ENCODE peak calls at places on chromosomes 4 and X, in four cellular contexts. One of them, this sample, is unnamed.

GRCh38 chr4:6290769-6291547 is 21.3 kb downstream of the WFS1 start:
- DNase-seq in lung: no peak
- DNase-seq in GM23338: peak; percentile 32
- DNase-seq in sigmoid colon: peak; percentile 57
- DNase-seq in this sample: no peak

GRCh38 chrX:19677121-19677520 is 161.8 kb upstream of the MAP3K15 start:
- DNase-seq in lung: no peak
- DNase-seq in GM23338: no peak
- DNase-seq in sigmoid colon: no peak
- DNase-seq in this sample: no peak

GRCh38 chr4:180926277-180926676 is 1316.9 kb upstream of the TENM3 start:
- DNase-seq in lung: no peak
- DNase-seq in sigmoid colon: no peak
- DNase-seq in GM23338: peak; percentile 15
- DNase-seq in this sample: no peak

GRCh38 chr4:38366451-38366850 is 297.5 kb upstream of the KLF3 start:
- DNase-seq in sigmoid colon: no peak
- DNase-seq in GM23338: no peak
- DNase-seq in lung: no peak
- DNase-seq in this sample: no peak

GRCh38 chr4:148108776-148109175 is 333.4 kb downstream of the NR3C2 start:
- DNase-seq in GM23338: no peak
- DNase-seq in sigmoid colon: no peak
- DNase-seq in lung: no peak
- DNase-seq in this sample: no peak

GRCh38 chr4:6257243-6258025 is 12.2 kb upstream of the WFS1 start:
- DNase-seq in lung: no peak
- DNase-seq in GM23338: peak; percentile 40
- DNase-seq in sigmoid colon: no peak
- DNase-seq in this sample: no peak

GRCh38 chrX:56499372-56499771 is 64.1 kb upstream of the UBQLN2 start:
- DNase-seq in GM23338: no peak
- DNase-seq in sigmoid colon: no peak
- DNase-seq in lung: no peak
- DNase-seq in this sample: no peak

GRCh38 chr4:74228691-74229640 is 71.0 kb downstream of the MTHFD2L start:
- DNase-seq in GM23338: peak; percentile 93
- DNase-seq in sigmoid colon: peak; percentile 71
- DNase-seq in lung: peak; percentile 71
- DNase-seq in this sample: peak; percentile 36

GRCh38 chr4:169030575-169030982 is 20.5 kb upstream of the CBR4 start:
- DNase-seq in GM23338: no peak
- DNase-seq in sigmoid colon: no peak
- DNase-seq in lung: no peak
- DNase-seq in this sample: no peak

GRCh38 chr4:155657169-155657568 is 9.5 kb upstream of the GUCY1A1 start:
- DNase-seq in sigmoid colon: no peak
- DNase-seq in lung: no peak
- DNase-seq in GM23338: no peak
- DNase-seq in this sample: no peak

GRCh38 chr4:183436417-183436816 is 8.0 kb upstream of the CDKN2AIP start:
- DNase-seq in sigmoid colon: no peak
- DNase-seq in lung: peak; percentile 21
- DNase-seq in GM23338: peak; percentile 38
- DNase-seq in this sample: no peak

GRCh38 chr4:22778547-22779163 is 85.9 kb downstream of the GBA3 start:
- DNase-seq in lung: no peak
- DNase-seq in GM23338: peak; percentile 6
- DNase-seq in sigmoid colon: no peak
- DNase-seq in this sample: no peak

GRCh38 chr4:76473186-76473585 is 38.2 kb downstream of the SHROOM3 start:
- DNase-seq in sigmoid colon: no peak
- DNase-seq in GM23338: no peak
- DNase-seq in lung: no peak
- DNase-seq in this sample: no peak

GRCh38 chrX:103157511-103158316 is 57.2 kb upstream of the BEX4 start:
- DNase-seq in lung: no peak
- DNase-seq in sigmoid colon: no peak
- DNase-seq in GM23338: peak; percentile 38
- DNase-seq in this sample: no peak

GRCh38 chrX:19805054-19805690 is 82.2 kb downstream of the SH3KBP1 start:
- DNase-seq in lung: no peak
- DNase-seq in sigmoid colon: no peak
- DNase-seq in GM23338: no peak
- DNase-seq in this sample: no peak

GRCh38 chr4:152102184-152103000 is 341.6 kb upstream of the GATB start:
- DNase-seq in sigmoid colon: no peak
- DNase-seq in lung: no peak
- DNase-seq in GM23338: no peak
- DNase-seq in this sample: no peak

GRCh38 chr4:147732516-147733193 is 767 bp downstream of the ARHGAP10 start:
- DNase-seq in GM23338: peak; percentile 85
- DNase-seq in lung: peak; percentile 52
- DNase-seq in sigmoid colon: peak; percentile 72
- DNase-seq in this sample: no peak

GRCh38 chr4:88619973-88620372 is 27.7 kb downstream of the HERC3 start:
- DNase-seq in GM23338: no peak
- DNase-seq in lung: no peak
- DNase-seq in sigmoid colon: no peak
- DNase-seq in this sample: no peak

GRCh38 chr4:186037692-186038658 is 31.0 kb upstream of the TLR3 start:
- DNase-seq in lung: peak; percentile 42
- DNase-seq in GM23338: peak; percentile 83
- DNase-seq in sigmoid colon: peak; percentile 82
- DNase-seq in this sample: no peak

GRCh38 chr4:66572949-66573348 is 902.7 kb upstream of the EPHA5 start:
- DNase-seq in sigmoid colon: no peak
- DNase-seq in lung: no peak
- DNase-seq in GM23338: no peak
- DNase-seq in this sample: no peak

GRCh38 chr4:65943076-65943475 is 272.8 kb upstream of the EPHA5 start:
- DNase-seq in sigmoid colon: no peak
- DNase-seq in GM23338: peak; percentile 89
- DNase-seq in lung: no peak
- DNase-seq in this sample: no peak

GRCh38 chrX:135411893-135412292 is 9.9 kb upstream of the SMIM10L2A start:
- DNase-seq in sigmoid colon: no peak
- DNase-seq in GM23338: peak; percentile 29
- DNase-seq in lung: no peak
- DNase-seq in this sample: no peak

GRCh38 chr4:150368667-150369066 is 213.3 kb upstream of the MAB21L2 start:
- DNase-seq in GM23338: no peak
- DNase-seq in lung: no peak
- DNase-seq in sigmoid colon: no peak
- DNase-seq in this sample: no peak

GRCh38 chr4:72186714-72187113 is 154.9 kb downstream of the NPFFR2 start:
- DNase-seq in sigmoid colon: no peak
- DNase-seq in GM23338: no peak
- DNase-seq in lung: no peak
- DNase-seq in this sample: no peak

GRCh38 chr4:158410272-158410671 is 111.4 kb upstream of the RXFP1 start:
- DNase-seq in sigmoid colon: no peak
- DNase-seq in lung: no peak
- DNase-seq in GM23338: peak; percentile 21
- DNase-seq in this sample: no peak

GRCh38 chr4:23001478-23001877 is 308.7 kb downstream of the GBA3 start:
- DNase-seq in lung: no peak
- DNase-seq in GM23338: no peak
- DNase-seq in sigmoid colon: no peak
- DNase-seq in this sample: no peak

GRCh38 chr4:16764622-16765021 is 133.8 kb downstream of the LDB2 start:
- DNase-seq in GM23338: peak; percentile 87
- DNase-seq in lung: no peak
- DNase-seq in sigmoid colon: no peak
- DNase-seq in this sample: no peak

GRCh38 chr4:73777612-73778011 is 37.2 kb downstream of the CXCL8 start:
- DNase-seq in GM23338: no peak
- DNase-seq in lung: no peak
- DNase-seq in sigmoid colon: no peak
- DNase-seq in this sample: no peak

GRCh38 chr4:117422272-117422671 is 336.9 kb upstream of the TRAM1L1 start:
- DNase-seq in sigmoid colon: no peak
- DNase-seq in GM23338: no peak
- DNase-seq in lung: no peak
- DNase-seq in this sample: no peak

GRCh38 chr4:84995386-84995785 is 28.9 kb upstream of the WDFY3 start:
- DNase-seq in sigmoid colon: no peak
- DNase-seq in GM23338: no peak
- DNase-seq in lung: no peak
- DNase-seq in this sample: no peak

DNA sequence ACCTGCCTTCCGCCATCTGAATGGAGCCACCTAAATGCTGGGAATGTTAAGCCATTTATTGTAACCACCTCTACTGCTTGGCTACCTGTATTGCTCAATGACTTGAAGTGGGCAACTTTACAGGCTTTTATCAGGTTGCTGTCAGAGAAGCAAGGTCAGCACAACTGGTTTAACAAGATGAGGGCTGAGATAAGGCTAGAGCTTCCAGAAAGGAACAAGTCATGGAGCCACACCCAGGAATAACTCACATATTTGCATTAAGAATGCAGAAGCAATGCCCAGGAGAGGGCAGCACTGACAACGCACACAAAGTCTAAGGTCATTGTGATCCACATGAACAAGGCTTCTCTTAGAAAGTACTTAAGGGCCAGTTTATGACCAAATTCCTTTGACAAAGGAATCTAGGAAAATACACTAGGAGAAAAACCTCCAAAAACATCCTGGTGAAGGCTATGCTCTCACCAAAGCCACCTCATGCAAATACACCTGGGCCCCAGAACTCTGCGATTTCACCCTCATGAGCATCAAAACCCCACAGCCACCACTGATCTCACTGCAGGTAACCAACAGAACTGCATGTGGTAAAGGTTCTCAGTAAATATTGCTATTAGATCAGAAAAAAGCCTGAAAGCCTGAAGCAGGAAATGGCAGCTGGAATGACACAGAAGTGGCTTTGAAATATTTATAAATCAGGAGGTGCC is 15.0 kb upstream of the STS start:
- DNase-seq in lung: peak; percentile 89
- DNase-seq in sigmoid colon: no peak
- DNase-seq in GM23338: peak; percentile 71
- DNase-seq in this sample: no peak
- TF ChIP-seq CTCF in lung: peak; percentile 48
- TF ChIP-seq CTCF in sigmoid colon: no peak
- TF ChIP-seq CTCF in GM23338: peak; percentile 59
- TF ChIP-seq CTCF in this sample: no peak

GRCh38 chr4:112357453-112357852 is 60.3 kb downstream of the ALPK1 start:
- DNase-seq in GM23338: no peak
- DNase-seq in lung: no peak
- DNase-seq in sigmoid colon: no peak
- DNase-seq in this sample: no peak

GRCh38 chr4:112358952-112359749 is 62.0 kb downstream of the ALPK1 start:
- DNase-seq in GM23338: no peak
- DNase-seq in lung: no peak
- DNase-seq in sigmoid colon: no peak
- DNase-seq in this sample: no peak

GRCh38 chr4:112358415-112358814 is 61.2 kb downstream of the ALPK1 start:
- DNase-seq in sigmoid colon: no peak
- DNase-seq in GM23338: no peak
- DNase-seq in lung: no peak
- DNase-seq in this sample: no peak

GRCh38 chr4:112357897-112358296 is 60.7 kb downstream of the ALPK1 start:
- DNase-seq in sigmoid colon: no peak
- DNase-seq in lung: no peak
- DNase-seq in GM23338: no peak
- DNase-seq in this sample: no peak

DNA sequence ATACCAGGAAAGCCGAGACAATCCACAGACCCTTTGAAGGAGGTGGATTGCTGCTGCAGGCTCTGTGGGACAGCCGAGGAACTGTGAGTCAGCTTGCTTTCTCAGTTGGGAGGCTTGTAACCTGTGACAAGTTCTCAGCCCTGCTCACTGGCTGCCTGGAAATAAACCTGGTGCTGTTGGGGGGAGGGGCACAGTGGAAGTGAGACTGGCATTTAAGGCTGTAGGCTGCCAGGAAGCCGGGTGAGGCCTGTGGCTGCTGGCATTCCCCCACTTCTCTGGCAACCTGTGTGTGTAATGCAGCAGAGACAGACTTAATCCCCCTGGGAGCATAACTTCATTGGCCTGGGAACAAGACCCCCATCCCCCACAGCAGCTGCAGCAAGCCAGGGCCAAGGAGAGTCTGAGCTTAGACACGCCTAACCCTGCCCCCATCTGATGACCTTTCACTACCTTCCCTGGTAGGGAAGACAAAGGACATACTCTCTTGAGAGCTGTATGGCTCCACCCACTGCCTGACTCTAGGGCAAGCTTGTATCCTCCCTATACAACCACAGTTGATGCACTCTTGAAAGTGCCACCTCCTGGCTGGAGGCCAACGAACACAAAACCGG is 64.1 kb downstream of the ALPK1 start:
- DNase-seq in lung: no peak
- DNase-seq in sigmoid colon: no peak
- DNase-seq in GM23338: peak; percentile 88
- DNase-seq in this sample: peak; percentile 32
- TF ChIP-seq CTCF in lung: no peak
- TF ChIP-seq CTCF in sigmoid colon: no peak
- TF ChIP-seq CTCF in GM23338: peak; percentile 53
- TF ChIP-seq CTCF in this sample: no peak

GRCh38 chrX:71976753-71977152 is 66.1 kb downstream of the NHSL2 start:
- DNase-seq in sigmoid colon: no peak
- DNase-seq in lung: no peak
- DNase-seq in GM23338: no peak
- DNase-seq in this sample: no peak
- TF ChIP-seq CTCF in sigmoid colon: no peak
- TF ChIP-seq CTCF in lung: no peak
- TF ChIP-seq CTCF in GM23338: no peak
- TF ChIP-seq CTCF in this sample: no peak

GRCh38 chrX:65195621-65196020 is 219.4 kb upstream of the ZC4H2 start:
- DNase-seq in GM23338: no peak
- DNase-seq in lung: no peak
- DNase-seq in sigmoid colon: no peak
- DNase-seq in this sample: no peak

GRCh38 chrX:65194547-65194946 is 218.3 kb upstream of the ZC4H2 start:
- DNase-seq in lung: no peak
- DNase-seq in GM23338: no peak
- DNase-seq in sigmoid colon: no peak
- DNase-seq in this sample: no peak

DNA sequence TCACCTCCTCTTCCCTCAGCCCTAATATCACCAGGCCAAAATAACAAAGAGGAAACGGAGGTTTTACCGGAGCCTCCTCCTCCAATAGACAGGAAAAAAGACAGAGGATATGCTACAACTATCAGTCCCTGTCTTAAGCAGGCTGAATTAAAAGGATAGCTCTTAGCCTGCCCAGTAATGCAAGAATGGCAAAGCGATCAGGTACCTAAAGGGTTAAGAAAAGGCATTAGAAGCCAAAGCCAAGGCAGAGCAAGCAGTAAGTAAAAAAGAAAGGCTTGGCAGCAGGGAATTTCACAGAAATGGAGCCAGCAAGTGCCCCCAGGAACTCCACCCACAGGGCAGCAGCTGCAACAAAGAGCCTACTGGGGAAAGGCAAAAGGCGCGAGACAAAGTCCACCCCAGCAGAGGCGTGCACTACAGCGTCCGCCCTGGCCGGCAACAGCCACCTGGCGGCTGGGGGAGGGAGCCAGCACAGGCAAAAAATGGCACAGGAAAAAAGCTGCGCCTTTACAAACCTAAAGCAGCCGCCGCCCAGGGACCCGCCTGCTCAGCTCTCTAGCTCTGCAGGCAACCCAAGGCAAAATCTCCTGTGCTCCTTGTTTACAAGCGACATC is 220.6 kb upstream of the ZC4H2 start:
- DNase-seq in GM23338: peak; percentile 75
- DNase-seq in sigmoid colon: peak; percentile 63
- DNase-seq in lung: no peak
- DNase-seq in this sample: no peak
- TF ChIP-seq CTCF in GM23338: peak; percentile 31
- TF ChIP-seq CTCF in sigmoid colon: peak; percentile 49
- TF ChIP-seq CTCF in lung: no peak
- TF ChIP-seq CTCF in this sample: no peak